ENCODE peak calls at places on chromosomes 3 and 15, in five cellular contexts. One of them, this sample, is unnamed.

GRCh38 chr15:39454189-39454986 is 126.5 kb upstream of the THBS1 start:
- DNase-seq in hippocampal formation: no peak
- DNase-seq in GM23248: peak
- DNase-seq in DMS53: peak
- DNase-seq in stimulated activated CD4-positive, alpha-beta T cell treated with anti-CD3 and anti-CD28 coated beads, Interleukin-4, amount 100 ng/mL, for 48 hours: no peak
- DNase-seq in this sample: no peak

GRCh38 chr3:50687127-50687751 is 12.5 kb downstream of the DOCK3 start:
- DNase-seq in hippocampal formation: no peak
- DNase-seq in GM23248: peak
- DNase-seq in DMS53: peak
- DNase-seq in stimulated activated CD4-positive, alpha-beta T cell treated with anti-CD3 and anti-CD28 coated beads, Interleukin-4, amount 100 ng/mL, for 48 hours: no peak
- DNase-seq in this sample: no peak

GRCh38 chr15:69080203-69080957 is 65.9 kb downstream of the NOX5 start:
- DNase-seq in hippocampal formation: no peak
- DNase-seq in GM23248: peak
- DNase-seq in DMS53: peak
- DNase-seq in stimulated activated CD4-positive, alpha-beta T cell treated with anti-CD3 and anti-CD28 coated beads, Interleukin-4, amount 100 ng/mL, for 48 hours: no peak
- DNase-seq in this sample: no peak

GRCh38 chr3:102297259-102297658 is 137.6 kb upstream of the ZPLD1 start:
- DNase-seq in hippocampal formation: no peak
- DNase-seq in GM23248: no peak
- DNase-seq in DMS53: no peak
- DNase-seq in stimulated activated CD4-positive, alpha-beta T cell treated with anti-CD3 and anti-CD28 coated beads, Interleukin-4, amount 100 ng/mL, for 48 hours: no peak
- DNase-seq in this sample: no peak

GRCh38 chr3:164851905-164852304 is 226.4 kb downstream of the SI start:
- DNase-seq in hippocampal formation: no peak
- DNase-seq in GM23248: no peak
- DNase-seq in DMS53: no peak
- DNase-seq in stimulated activated CD4-positive, alpha-beta T cell treated with anti-CD3 and anti-CD28 coated beads, Interleukin-4, amount 100 ng/mL, for 48 hours: no peak
- DNase-seq in this sample: no peak

GRCh38 chr15:57184502-57184901 is 191.8 kb upstream of the CGNL1 start:
- DNase-seq in hippocampal formation: no peak
- DNase-seq in GM23248: no peak
- DNase-seq in DMS53: no peak
- DNase-seq in stimulated activated CD4-positive, alpha-beta T cell treated with anti-CD3 and anti-CD28 coated beads, Interleukin-4, amount 100 ng/mL, for 48 hours: no peak
- DNase-seq in this sample: no peak

GRCh38 chr3:123952844-123953520 is 8.0 kb downstream of the CCDC14 start:
- DNase-seq in hippocampal formation: no peak
- DNase-seq in GM23248: no peak
- DNase-seq in DMS53: peak
- DNase-seq in stimulated activated CD4-positive, alpha-beta T cell treated with anti-CD3 and anti-CD28 coated beads, Interleukin-4, amount 100 ng/mL, for 48 hours: no peak
- DNase-seq in this sample: no peak

GRCh38 chr3:51719413-51720025 is 12.7 kb downstream of the GRM2 start:
- DNase-seq in hippocampal formation: no peak
- DNase-seq in GM23248: no peak
- DNase-seq in DMS53: no peak
- DNase-seq in stimulated activated CD4-positive, alpha-beta T cell treated with anti-CD3 and anti-CD28 coated beads, Interleukin-4, amount 100 ng/mL, for 48 hours: no peak
- DNase-seq in this sample: peak

GRCh38 chr3:174325834-174326705 is 533.1 kb upstream of the NAALADL2 start:
- DNase-seq in hippocampal formation: no peak
- DNase-seq in GM23248: peak
- DNase-seq in DMS53: no peak
- DNase-seq in stimulated activated CD4-positive, alpha-beta T cell treated with anti-CD3 and anti-CD28 coated beads, Interleukin-4, amount 100 ng/mL, for 48 hours: no peak
- DNase-seq in this sample: no peak

GRCh38 chr3:11985866-11986265 is 18.3 kb upstream of the SYN2 start:
- DNase-seq in hippocampal formation: no peak
- DNase-seq in GM23248: no peak
- DNase-seq in DMS53: no peak
- DNase-seq in stimulated activated CD4-positive, alpha-beta T cell treated with anti-CD3 and anti-CD28 coated beads, Interleukin-4, amount 100 ng/mL, for 48 hours: no peak
- DNase-seq in this sample: no peak

GRCh38 chr3:111904376-111905241 is 45.5 kb downstream of the PHLDB2 start:
- DNase-seq in hippocampal formation: no peak
- DNase-seq in GM23248: peak
- DNase-seq in DMS53: peak
- DNase-seq in stimulated activated CD4-positive, alpha-beta T cell treated with anti-CD3 and anti-CD28 coated beads, Interleukin-4, amount 100 ng/mL, for 48 hours: no peak
- DNase-seq in this sample: no peak

GRCh38 chr3:87436781-87437543 is 160.6 kb upstream of the POU1F1 start:
- DNase-seq in hippocampal formation: no peak
- DNase-seq in GM23248: peak
- DNase-seq in DMS53: no peak
- DNase-seq in stimulated activated CD4-positive, alpha-beta T cell treated with anti-CD3 and anti-CD28 coated beads, Interleukin-4, amount 100 ng/mL, for 48 hours: no peak
- DNase-seq in this sample: no peak

GRCh38 chr15:65300924-65301441 is 3.5 kb upstream of the RNU5B-1 start:
- DNase-seq in hippocampal formation: no peak
- DNase-seq in GM23248: no peak
- DNase-seq in DMS53: no peak
- DNase-seq in stimulated activated CD4-positive, alpha-beta T cell treated with anti-CD3 and anti-CD28 coated beads, Interleukin-4, amount 100 ng/mL, for 48 hours: no peak
- DNase-seq in this sample: no peak

GRCh38 chr3:13121553-13122001 is 48.3 kb upstream of the IQSEC1 start:
- DNase-seq in hippocampal formation: no peak
- DNase-seq in GM23248: no peak
- DNase-seq in DMS53: no peak
- DNase-seq in stimulated activated CD4-positive, alpha-beta T cell treated with anti-CD3 and anti-CD28 coated beads, Interleukin-4, amount 100 ng/mL, for 48 hours: no peak
- DNase-seq in this sample: no peak

GRCh38 chr3:177199206-177199765 is 2.0 kb upstream of the TBL1XR1 start:
- DNase-seq in hippocampal formation: no peak
- DNase-seq in GM23248: no peak
- DNase-seq in DMS53: no peak
- DNase-seq in stimulated activated CD4-positive, alpha-beta T cell treated with anti-CD3 and anti-CD28 coated beads, Interleukin-4, amount 100 ng/mL, for 48 hours: no peak
- DNase-seq in this sample: no peak

GRCh38 chr15:62779041-62779810 is 263.3 kb upstream of the TPM1 start:
- DNase-seq in hippocampal formation: no peak
- DNase-seq in GM23248: peak
- DNase-seq in DMS53: no peak
- DNase-seq in stimulated activated CD4-positive, alpha-beta T cell treated with anti-CD3 and anti-CD28 coated beads, Interleukin-4, amount 100 ng/mL, for 48 hours: no peak
- DNase-seq in this sample: no peak

GRCh38 chr3:134638385-134639020 is 12.3 kb downstream of the KY start:
- DNase-seq in hippocampal formation: no peak
- DNase-seq in GM23248: no peak
- DNase-seq in DMS53: no peak
- DNase-seq in stimulated activated CD4-positive, alpha-beta T cell treated with anti-CD3 and anti-CD28 coated beads, Interleukin-4, amount 100 ng/mL, for 48 hours: no peak
- DNase-seq in this sample: no peak

GRCh38 chr3:72810063-72810462 is 38.2 kb downstream of the SHQ1 start:
- DNase-seq in hippocampal formation: no peak
- DNase-seq in GM23248: no peak
- DNase-seq in DMS53: peak
- DNase-seq in stimulated activated CD4-positive, alpha-beta T cell treated with anti-CD3 and anti-CD28 coated beads, Interleukin-4, amount 100 ng/mL, for 48 hours: no peak
- DNase-seq in this sample: no peak

GRCh38 chr3:5001135-5001534 is 21.9 kb downstream of the BHLHE40 start:
- DNase-seq in hippocampal formation: no peak
- DNase-seq in GM23248: no peak
- DNase-seq in DMS53: no peak
- DNase-seq in stimulated activated CD4-positive, alpha-beta T cell treated with anti-CD3 and anti-CD28 coated beads, Interleukin-4, amount 100 ng/mL, for 48 hours: no peak
- DNase-seq in this sample: no peak

GRCh38 chr15:68994981-68995753 is 19.3 kb upstream of the NOX5 start:
- DNase-seq in hippocampal formation: no peak
- DNase-seq in GM23248: no peak
- DNase-seq in DMS53: no peak
- DNase-seq in stimulated activated CD4-positive, alpha-beta T cell treated with anti-CD3 and anti-CD28 coated beads, Interleukin-4, amount 100 ng/mL, for 48 hours: no peak
- DNase-seq in this sample: no peak

GRCh38 chr3:55294557-55294956 is 192.5 kb downstream of the WNT5A start:
- DNase-seq in hippocampal formation: no peak
- DNase-seq in GM23248: peak
- DNase-seq in DMS53: no peak
- DNase-seq in stimulated activated CD4-positive, alpha-beta T cell treated with anti-CD3 and anti-CD28 coated beads, Interleukin-4, amount 100 ng/mL, for 48 hours: no peak
- DNase-seq in this sample: no peak

GRCh38 chr3:182793663-182794454 is 555 bp downstream of the ATP11B start:
- DNase-seq in hippocampal formation: peak
- DNase-seq in GM23248: peak
- DNase-seq in DMS53: peak
- DNase-seq in stimulated activated CD4-positive, alpha-beta T cell treated with anti-CD3 and anti-CD28 coated beads, Interleukin-4, amount 100 ng/mL, for 48 hours: peak
- DNase-seq in this sample: peak

GRCh38 chr3:37093481-37093880 is 80.9 kb downstream of the LRRFIP2 start:
- DNase-seq in hippocampal formation: no peak
- DNase-seq in GM23248: peak
- DNase-seq in DMS53: no peak
- DNase-seq in stimulated activated CD4-positive, alpha-beta T cell treated with anti-CD3 and anti-CD28 coated beads, Interleukin-4, amount 100 ng/mL, for 48 hours: no peak
- DNase-seq in this sample: no peak

GRCh38 chr3:17081520-17081919 is 196.8 kb downstream of the PLCL2 start:
- DNase-seq in hippocampal formation: no peak
- DNase-seq in GM23248: no peak
- DNase-seq in DMS53: no peak
- DNase-seq in stimulated activated CD4-positive, alpha-beta T cell treated with anti-CD3 and anti-CD28 coated beads, Interleukin-4, amount 100 ng/mL, for 48 hours: no peak
- DNase-seq in this sample: no peak

GRCh38 chr3:40990062-40990456 is 209.2 kb upstream of the CTNNB1 start:
- DNase-seq in hippocampal formation: no peak
- DNase-seq in GM23248: no peak
- DNase-seq in DMS53: no peak
- DNase-seq in stimulated activated CD4-positive, alpha-beta T cell treated with anti-CD3 and anti-CD28 coated beads, Interleukin-4, amount 100 ng/mL, for 48 hours: no peak
- DNase-seq in this sample: no peak

GRCh38 chr3:72899349-72899765 is 11.5 kb downstream of the GXYLT2 start:
- DNase-seq in hippocampal formation: no peak
- DNase-seq in GM23248: no peak
- DNase-seq in DMS53: no peak
- DNase-seq in stimulated activated CD4-positive, alpha-beta T cell treated with anti-CD3 and anti-CD28 coated beads, Interleukin-4, amount 100 ng/mL, for 48 hours: no peak
- DNase-seq in this sample: no peak

GRCh38 chr3:143302638-143303171 is 183.1 kb downstream of the CHST2 start:
- DNase-seq in hippocampal formation: no peak
- DNase-seq in GM23248: peak
- DNase-seq in DMS53: no peak
- DNase-seq in stimulated activated CD4-positive, alpha-beta T cell treated with anti-CD3 and anti-CD28 coated beads, Interleukin-4, amount 100 ng/mL, for 48 hours: no peak
- DNase-seq in this sample: no peak

GRCh38 chr15:87877114-87877810 is 379.3 kb downstream of the NTRK3 start:
- DNase-seq in hippocampal formation: no peak
- DNase-seq in GM23248: peak
- DNase-seq in DMS53: no peak
- DNase-seq in stimulated activated CD4-positive, alpha-beta T cell treated with anti-CD3 and anti-CD28 coated beads, Interleukin-4, amount 100 ng/mL, for 48 hours: no peak
- DNase-seq in this sample: no peak

GRCh38 chr15:36632196-36632595 is 52.8 kb downstream of the CDIN1 start:
- DNase-seq in hippocampal formation: no peak
- DNase-seq in GM23248: peak
- DNase-seq in DMS53: peak
- DNase-seq in stimulated activated CD4-positive, alpha-beta T cell treated with anti-CD3 and anti-CD28 coated beads, Interleukin-4, amount 100 ng/mL, for 48 hours: no peak
- DNase-seq in this sample: no peak

GRCh38 chr3:141452045-141452444 is 34.8 kb upstream of the RASA2 start:
- DNase-seq in hippocampal formation: peak
- DNase-seq in GM23248: peak
- DNase-seq in DMS53: peak
- DNase-seq in stimulated activated CD4-positive, alpha-beta T cell treated with anti-CD3 and anti-CD28 coated beads, Interleukin-4, amount 100 ng/mL, for 48 hours: no peak
- DNase-seq in this sample: peak

GRCh38 chr15:42037650-42038049 is 16.8 kb upstream of the PLA2G4E start:
- DNase-seq in hippocampal formation: no peak
- DNase-seq in GM23248: peak
- DNase-seq in DMS53: peak
- DNase-seq in stimulated activated CD4-positive, alpha-beta T cell treated with anti-CD3 and anti-CD28 coated beads, Interleukin-4, amount 100 ng/mL, for 48 hours: no peak
- DNase-seq in this sample: no peak

GRCh38 chr3:72187131-72187530 is 402.2 kb upstream of the PROK2 start:
- DNase-seq in hippocampal formation: no peak
- DNase-seq in GM23248: peak
- DNase-seq in DMS53: peak
- DNase-seq in stimulated activated CD4-positive, alpha-beta T cell treated with anti-CD3 and anti-CD28 coated beads, Interleukin-4, amount 100 ng/mL, for 48 hours: no peak
- DNase-seq in this sample: no peak

GRCh38 chr3:39910828-39911464 is 101.5 kb downstream of the MYRIP start:
- DNase-seq in hippocampal formation: no peak
- DNase-seq in GM23248: peak
- DNase-seq in DMS53: no peak
- DNase-seq in stimulated activated CD4-positive, alpha-beta T cell treated with anti-CD3 and anti-CD28 coated beads, Interleukin-4, amount 100 ng/mL, for 48 hours: no peak
- DNase-seq in this sample: no peak